ENCODE peak calls at places on chromosomes 6 and 20, in eight cellular contexts. One of them, this sample, is unnamed.

GRCh38 chr6:130367767-130368166 is 1.9 kb downstream of the TMEM200A start:
- DNase-seq in A549: no peak
- DNase-seq in ovary: no peak
- DNase-seq in body of pancreas: no peak
- DNase-seq in adrenal gland: no peak
- DNase-seq in uterus: no peak
- DNase-seq in upper lobe of left lung: no peak
- DNase-seq in esophagus muscularis mucosa: no peak
- DNase-seq in this sample: no peak

GRCh38 chr6:163284151-163284550 is 130.4 kb upstream of the QKI start:
- DNase-seq in body of pancreas: no peak
- DNase-seq in upper lobe of left lung: no peak
- DNase-seq in esophagus muscularis mucosa: no peak
- DNase-seq in A549: no peak
- DNase-seq in adrenal gland: peak; percentile 58
- DNase-seq in ovary: no peak
- DNase-seq in uterus: no peak
- DNase-seq in this sample: no peak

GRCh38 chr6:30541515-30542403 is 14.5 kb downstream of the GNL1 start:
- DNase-seq in uterus: peak; percentile 72
- DNase-seq in adrenal gland: peak; percentile 92
- DNase-seq in esophagus muscularis mucosa: peak; percentile 94
- DNase-seq in A549: peak; percentile 86
- DNase-seq in ovary: peak; percentile 56
- DNase-seq in upper lobe of left lung: no peak
- DNase-seq in body of pancreas: peak; percentile 78
- DNase-seq in this sample: peak; percentile 94

GRCh38 chr6:30767158-30767943 is 23.0 kb upstream of the IER3 start:
- DNase-seq in ovary: no peak
- DNase-seq in uterus: no peak
- DNase-seq in body of pancreas: no peak
- DNase-seq in esophagus muscularis mucosa: no peak
- DNase-seq in A549: no peak
- DNase-seq in upper lobe of left lung: no peak
- DNase-seq in adrenal gland: no peak
- DNase-seq in this sample: no peak

GRCh38 chr6:157267654-157268053 is 55.7 kb downstream of the TMEM242 start:
- DNase-seq in upper lobe of left lung: no peak
- DNase-seq in ovary: no peak
- DNase-seq in body of pancreas: no peak
- DNase-seq in esophagus muscularis mucosa: no peak
- DNase-seq in A549: no peak
- DNase-seq in uterus: peak; percentile 11
- DNase-seq in adrenal gland: no peak
- DNase-seq in this sample: no peak

GRCh38 chr6:30194797-30195690 is 18.2 kb downstream of the TRIM26 start:
- DNase-seq in ovary: no peak
- DNase-seq in upper lobe of left lung: no peak
- DNase-seq in adrenal gland: no peak
- DNase-seq in A549: no peak
- DNase-seq in body of pancreas: no peak
- DNase-seq in esophagus muscularis mucosa: peak; percentile 64
- DNase-seq in uterus: no peak
- DNase-seq in this sample: no peak

GRCh38 chr6:30555428-30556005 is 772 bp downstream of the GNL1 start:
- DNase-seq in A549: no peak
- DNase-seq in body of pancreas: peak; percentile 47
- DNase-seq in esophagus muscularis mucosa: no peak
- DNase-seq in ovary: peak; percentile 71
- DNase-seq in uterus: peak; percentile 70
- DNase-seq in adrenal gland: peak; percentile 79
- DNase-seq in upper lobe of left lung: peak; percentile 90
- DNase-seq in this sample: peak; percentile 75

GRCh38 chr6:140490086-140490485 is 1115.6 kb upstream of the CITED2 start:
- DNase-seq in body of pancreas: no peak
- DNase-seq in uterus: no peak
- DNase-seq in upper lobe of left lung: no peak
- DNase-seq in ovary: no peak
- DNase-seq in A549: no peak
- DNase-seq in esophagus muscularis mucosa: no peak
- DNase-seq in adrenal gland: no peak
- DNase-seq in this sample: no peak

GRCh38 chr6:133214267-133214666 is 26.9 kb upstream of the EYA4 start:
- DNase-seq in adrenal gland: no peak
- DNase-seq in body of pancreas: no peak
- DNase-seq in upper lobe of left lung: no peak
- DNase-seq in uterus: no peak
- DNase-seq in ovary: no peak
- DNase-seq in A549: no peak
- DNase-seq in esophagus muscularis mucosa: no peak
- DNase-seq in this sample: no peak

GRCh38 chr6:167735498-167736201 is 91.1 kb upstream of the AFDN start:
- DNase-seq in adrenal gland: peak; percentile 15
- DNase-seq in upper lobe of left lung: no peak
- DNase-seq in uterus: no peak
- DNase-seq in esophagus muscularis mucosa: no peak
- DNase-seq in ovary: no peak
- DNase-seq in body of pancreas: no peak
- DNase-seq in A549: no peak
- DNase-seq in this sample: no peak

GRCh38 chr6:4066029-4066755 is 12.7 kb downstream of the FAM217A start:
- DNase-seq in upper lobe of left lung: no peak
- DNase-seq in A549: no peak
- DNase-seq in uterus: no peak
- DNase-seq in adrenal gland: no peak
- DNase-seq in body of pancreas: no peak
- DNase-seq in esophagus muscularis mucosa: no peak
- DNase-seq in ovary: no peak
- DNase-seq in this sample: no peak

GRCh38 chr6:22653980-22654610 is 84.7 kb downstream of the HDGFL1 start:
- DNase-seq in ovary: no peak
- DNase-seq in esophagus muscularis mucosa: no peak
- DNase-seq in uterus: no peak
- DNase-seq in adrenal gland: no peak
- DNase-seq in upper lobe of left lung: no peak
- DNase-seq in body of pancreas: no peak
- DNase-seq in A549: no peak
- DNase-seq in this sample: no peak

GRCh38 chr20:22924036-22924737 is 110.9 kb upstream of the SSTR4 start:
- DNase-seq in ovary: peak; percentile 26
- DNase-seq in esophagus muscularis mucosa: no peak
- DNase-seq in A549: no peak
- DNase-seq in adrenal gland: no peak
- DNase-seq in body of pancreas: no peak
- DNase-seq in uterus: no peak
- DNase-seq in upper lobe of left lung: no peak
- DNase-seq in this sample: peak; percentile 20

GRCh38 chr20:36235892-36236785 is at the start of gene AAR2:
- DNase-seq in adrenal gland: peak; percentile 87
- DNase-seq in A549: peak; percentile 85
- DNase-seq in uterus: peak; percentile 73
- DNase-seq in upper lobe of left lung: peak; percentile 93
- DNase-seq in esophagus muscularis mucosa: peak; percentile 93
- DNase-seq in body of pancreas: peak; percentile 81
- DNase-seq in ovary: peak; percentile 71
- DNase-seq in this sample: peak; percentile 89
- TF ChIP-seq POLR2A in adrenal gland: peak; percentile 60
- TF ChIP-seq POLR2A in A549: peak; percentile 80
- TF ChIP-seq POLR2A in uterus: no peak
- TF ChIP-seq POLR2A in upper lobe of left lung: no peak
- TF ChIP-seq POLR2A in esophagus muscularis mucosa: no peak
- TF ChIP-seq POLR2A in body of pancreas: peak; percentile 6
- TF ChIP-seq POLR2A in ovary: peak; percentile 30
- TF ChIP-seq POLR2A in this sample: peak; percentile 70

GRCh38 chr6:28281288-28282064 is at the start of gene PGBD1:
- DNase-seq in ovary: peak; percentile 55
- DNase-seq in uterus: peak; percentile 67
- DNase-seq in body of pancreas: peak; percentile 63
- DNase-seq in A549: peak; percentile 83
- DNase-seq in upper lobe of left lung: peak; percentile 95
- DNase-seq in adrenal gland: peak; percentile 74
- DNase-seq in esophagus muscularis mucosa: no peak
- DNase-seq in this sample: peak; percentile 79
- TF ChIP-seq POLR2A in ovary: no peak
- TF ChIP-seq POLR2A in uterus: no peak
- TF ChIP-seq POLR2A in body of pancreas: no peak
- TF ChIP-seq POLR2A in A549: peak; percentile 46
- TF ChIP-seq POLR2A in upper lobe of left lung: no peak
- TF ChIP-seq POLR2A in adrenal gland: peak; percentile 32
- TF ChIP-seq POLR2A in esophagus muscularis mucosa: no peak
- TF ChIP-seq POLR2A in this sample: peak; percentile 42

GRCh38 chr6:53793318-53793975 is 1.4 kb upstream of the LRRC1 start:
- DNase-seq in body of pancreas: peak; percentile 71
- DNase-seq in adrenal gland: peak; percentile 73
- DNase-seq in uterus: peak; percentile 28
- DNase-seq in esophagus muscularis mucosa: no peak
- DNase-seq in A549: peak; percentile 67
- DNase-seq in upper lobe of left lung: peak; percentile 65
- DNase-seq in ovary: peak; percentile 28
- DNase-seq in this sample: no peak

GRCh38 chr6:53794073-53794719 is 609 bp upstream of the LRRC1 start:
- DNase-seq in body of pancreas: peak; percentile 59
- DNase-seq in uterus: peak; percentile 47
- DNase-seq in adrenal gland: peak; percentile 75
- DNase-seq in esophagus muscularis mucosa: no peak
- DNase-seq in upper lobe of left lung: peak; percentile 92
- DNase-seq in A549: peak; percentile 70
- DNase-seq in ovary: peak; percentile 51
- DNase-seq in this sample: peak; percentile 48

GRCh38 chr6:53795254-53795701 is 473 bp downstream of the LRRC1 start:
- DNase-seq in adrenal gland: no peak
- DNase-seq in A549: no peak
- DNase-seq in uterus: no peak
- DNase-seq in esophagus muscularis mucosa: no peak
- DNase-seq in ovary: no peak
- DNase-seq in upper lobe of left lung: no peak
- DNase-seq in body of pancreas: no peak
- DNase-seq in this sample: no peak

GRCh38 chr6:53795702-53796450 is 1.1 kb downstream of the LRRC1 start:
- DNase-seq in A549: no peak
- DNase-seq in esophagus muscularis mucosa: no peak
- DNase-seq in uterus: peak; percentile 20
- DNase-seq in upper lobe of left lung: peak; percentile 88
- DNase-seq in body of pancreas: peak; percentile 51
- DNase-seq in ovary: peak; percentile 20
- DNase-seq in adrenal gland: peak; percentile 74
- DNase-seq in this sample: peak; percentile 19

GRCh38 chr6:53794720-53795253 is at the start of gene LRRC1:
- DNase-seq in esophagus muscularis mucosa: peak; percentile 97
- DNase-seq in uterus: peak; percentile 93
- DNase-seq in adrenal gland: peak; percentile 93
- DNase-seq in ovary: peak; percentile 89
- DNase-seq in A549: peak; percentile 87
- DNase-seq in body of pancreas: peak; percentile 92
- DNase-seq in upper lobe of left lung: peak; percentile 99
- DNase-seq in this sample: peak; percentile 80
- TF ChIP-seq POLR2A in esophagus muscularis mucosa: no peak
- TF ChIP-seq POLR2A in uterus: peak; percentile 77
- TF ChIP-seq POLR2A in adrenal gland: peak; percentile 72
- TF ChIP-seq POLR2A in ovary: peak; percentile 40
- TF ChIP-seq POLR2A in A549: peak; percentile 63
- TF ChIP-seq POLR2A in body of pancreas: peak; percentile 66
- TF ChIP-seq POLR2A in upper lobe of left lung: no peak
- TF ChIP-seq POLR2A in this sample: no peak

GRCh38 chr6:33704215-33704817 is 7.2 kb downstream of the UQCC2 start:
- DNase-seq in upper lobe of left lung: peak; percentile 24
- DNase-seq in adrenal gland: no peak
- DNase-seq in esophagus muscularis mucosa: no peak
- DNase-seq in uterus: no peak
- DNase-seq in ovary: no peak
- DNase-seq in body of pancreas: no peak
- DNase-seq in A549: no peak
- DNase-seq in this sample: no peak
- TF ChIP-seq POLR2A in upper lobe of left lung: no peak
- TF ChIP-seq POLR2A in adrenal gland: no peak
- TF ChIP-seq POLR2A in esophagus muscularis mucosa: no peak
- TF ChIP-seq POLR2A in uterus: no peak
- TF ChIP-seq POLR2A in ovary: no peak
- TF ChIP-seq POLR2A in body of pancreas: no peak
- TF ChIP-seq POLR2A in A549: no peak
- TF ChIP-seq POLR2A in this sample: no peak

GRCh38 chr6:48701572-48701971 is 590.6 kb upstream of the PTCHD4 start:
- DNase-seq in A549: no peak
- DNase-seq in upper lobe of left lung: peak; percentile 38
- DNase-seq in body of pancreas: no peak
- DNase-seq in ovary: no peak
- DNase-seq in adrenal gland: no peak
- DNase-seq in uterus: no peak
- DNase-seq in esophagus muscularis mucosa: no peak
- DNase-seq in this sample: no peak
- TF ChIP-seq POLR2A in A549: no peak
- TF ChIP-seq POLR2A in upper lobe of left lung: no peak
- TF ChIP-seq POLR2A in body of pancreas: no peak
- TF ChIP-seq POLR2A in ovary: no peak
- TF ChIP-seq POLR2A in adrenal gland: no peak
- TF ChIP-seq POLR2A in uterus: no peak
- TF ChIP-seq POLR2A in esophagus muscularis mucosa: no peak
- TF ChIP-seq POLR2A in this sample: no peak

GRCh38 chr20:3874194-3874824 is 14.9 kb upstream of the PANK2 start:
- DNase-seq in adrenal gland: no peak
- DNase-seq in upper lobe of left lung: no peak
- DNase-seq in body of pancreas: no peak
- DNase-seq in ovary: no peak
- DNase-seq in esophagus muscularis mucosa: no peak
- DNase-seq in A549: no peak
- DNase-seq in uterus: no peak
- DNase-seq in this sample: no peak
- TF ChIP-seq POLR2A in adrenal gland: no peak
- TF ChIP-seq POLR2A in upper lobe of left lung: no peak
- TF ChIP-seq POLR2A in body of pancreas: no peak
- TF ChIP-seq POLR2A in ovary: no peak
- TF ChIP-seq POLR2A in esophagus muscularis mucosa: no peak
- TF ChIP-seq POLR2A in A549: no peak
- TF ChIP-seq POLR2A in uterus: no peak
- TF ChIP-seq POLR2A in this sample: no peak

DNA sequence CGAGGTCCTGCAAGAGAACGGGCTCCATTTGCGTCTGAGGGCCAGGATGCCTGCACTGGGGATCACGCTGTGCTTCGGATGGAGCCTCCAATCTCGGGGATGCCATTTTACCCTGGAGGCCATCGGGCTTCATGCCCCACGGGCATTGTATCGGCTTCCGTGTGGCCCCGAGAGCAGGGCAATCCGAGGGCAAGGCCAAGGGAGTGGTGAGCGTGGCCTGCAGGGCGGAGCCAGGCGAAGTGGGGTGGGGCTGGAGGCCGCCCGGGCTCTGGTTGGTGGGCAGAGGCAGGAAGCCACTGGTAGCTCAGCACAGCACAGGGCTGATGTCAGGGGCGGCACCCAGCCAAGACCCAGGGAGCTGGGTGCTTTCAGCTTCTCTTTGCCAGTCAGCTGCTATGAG is 57.5 kb upstream of the BHLHE23 start:
- DNase-seq in esophagus muscularis mucosa: no peak
- DNase-seq in upper lobe of left lung: no peak
- DNase-seq in A549: no peak
- DNase-seq in body of pancreas: no peak
- DNase-seq in uterus: no peak
- DNase-seq in adrenal gland: no peak
- DNase-seq in ovary: no peak
- DNase-seq in this sample: no peak
- TF ChIP-seq POLR2A in esophagus muscularis mucosa: no peak
- TF ChIP-seq POLR2A in upper lobe of left lung: no peak
- TF ChIP-seq POLR2A in A549: no peak
- TF ChIP-seq POLR2A in body of pancreas: no peak
- TF ChIP-seq POLR2A in uterus: no peak
- TF ChIP-seq POLR2A in adrenal gland: no peak
- TF ChIP-seq POLR2A in ovary: no peak
- TF ChIP-seq POLR2A in this sample: no peak

This sample was measured in erythroblast.